ENCODE peak calls at places on chromosome 10, in six cellular contexts. F is HFF-Myc; P is ELR; M is NCI-H2029; T is EH; C is stimulated activated CD4-positive, alpha-beta T cell treated with anti-CD3 and anti-CD28 coated beads, Interleukin-1b, Interleukin-23, amount 100 ng/mL, for 4 hours. S is an unnamed sample.

GRCh38 chr10:25024528-25024927 is 8.1 kb downstream of the THNSL1 start:
- DNase-seq in P (no peak), C (no peak), T (no peak), F (no peak), M (no peak), S (no peak)

GRCh38 chr10:13717936-13718772 is 131.4 kb downstream of the PRPF18 start:
- DNase-seq in C (no peak), P (peak), F (peak), T (peak), M (peak), S (peak)

GRCh38 chr10:6388261-6388893 is 185.6 kb downstream of the PFKFB3 start:
- DNase-seq in T (no peak), F (no peak), M (no peak), C (no peak), P (no peak), S (no peak)

GRCh38 chr10:34507217-34507616 is 307.9 kb downstream of the PARD3 start:
- DNase-seq in P (no peak), C (no peak), M (peak), T (no peak), F (no peak), S (no peak)

GRCh38 chr10:78155722-78156121 is 122.1 kb downstream of the RPS24 start:
- DNase-seq in C (no peak), P (no peak), F (no peak), M (no peak), T (no peak), S (no peak)

GRCh38 chr10:5543628-5544027 is 18.9 kb downstream of the CALML3 start:
- DNase-seq in F (no peak), P (peak), M (no peak), T (peak), C (no peak), S (no peak)

GRCh38 chr10:71207578-71207977 is 4.8 kb upstream of the UNC5B start:
- DNase-seq in T (no peak), P (no peak), M (no peak), C (no peak), F (no peak), S (no peak)

GRCh38 chr10:88755753-88756152 is 4.1 kb upstream of the LIPN start:
- DNase-seq in M (no peak), C (no peak), P (no peak), T (no peak), F (no peak), S (no peak)

GRCh38 chr10:4407783-4408182 is 418.2 kb upstream of the AKR1E2 start:
- DNase-seq in M (no peak), T (peak), C (no peak), F (no peak), P (peak), S (no peak)

GRCh38 chr10:108877130-108877529 is 1046.2 kb downstream of the XPNPEP1 start:
- DNase-seq in F (peak), T (peak), P (peak), M (no peak), C (no peak), S (no peak)

S was measured in amniotic stem cell.